ENCODE peak calls at places on chromosomes 16 and 17, in seven cellular contexts. J, V, Q, I, U, A and B are unnamed samples.
A peak's percentile ranks its signal among the peaks of the same experiment; 100 is the strongest.

GRCh38 chr17:3810019-3810418 is 9.0 kb upstream of the ITGAE start:
- DNase-seq in U (no peak), I (no peak), J (no peak), A (no peak), Q (no peak), V (no peak), B (no peak)

GRCh38 chr17:51472670-51473069 is 212.3 kb downstream of the UTP18 start:
- DNase-seq in A (no peak), I (no peak), Q (no peak), J (no peak), U (no peak), V (no peak), B (no peak)

GRCh38 chr16:88437367-88437964 is 15.6 kb upstream of the ZFPM1 start:
- DNase-seq in A (peak; percentile 68), V (peak; percentile 51), U (peak; percentile 52), I (no peak), J (peak; percentile 67), Q (peak; percentile 90), B (peak; percentile 79)

GRCh38 chr17:40023590-40024292 is 8.5 kb downstream of the CSF3 start:
- DNase-seq in A (peak; percentile 82), Q (no peak), U (no peak), J (peak; percentile 92), V (peak; percentile 50), I (peak; percentile 61), B (peak; percentile 14)

GRCh38 chr16:2752850-2753522 is 548 bp downstream of the SRRM2 start:
- DNase-seq in V (peak; percentile 87), A (peak; percentile 67), Q (no peak), J (peak; percentile 84), U (peak; percentile 90), I (peak; percentile 86), B (peak; percentile 94)

GRCh38 chr17:34771891-34772290 is 189.4 kb downstream of the CCT6B start:
- DNase-seq in I (no peak), A (no peak), J (no peak), U (no peak), Q (no peak), V (no peak), B (no peak)

GRCh38 chr16:27596411-27596810 is 46.5 kb downstream of the KATNIP start:
- DNase-seq in Q (no peak), A (no peak), V (no peak), U (no peak), I (no peak), J (no peak), B (no peak)

GRCh38 chr16:57167951-57168350 is 17.9 kb downstream of the PSME3IP1 start:
- DNase-seq in V (no peak), I (no peak), A (peak; percentile 57), U (peak; percentile 73), Q (no peak), J (no peak), B (peak; percentile 66)

GRCh38 chr16:2066139-2066538 is 18.4 kb downstream of the TSC2 start:
- DNase-seq in V (no peak), I (no peak), A (no peak), J (no peak), U (no peak), Q (no peak), B (no peak)

GRCh38 chr17:57004944-57005579 is 27.1 kb downstream of the SCPEP1 start:
- DNase-seq in V (no peak), J (peak; percentile 37), Q (no peak), A (peak; percentile 51), I (no peak), U (peak; percentile 35), B (no peak)

GRCh38 chr17:1933875-1934715 is 91.0 kb downstream of the RTN4RL1 start:
- DNase-seq in V (no peak), A (no peak), J (no peak), I (no peak), U (no peak), Q (no peak), B (no peak)

DNA sequence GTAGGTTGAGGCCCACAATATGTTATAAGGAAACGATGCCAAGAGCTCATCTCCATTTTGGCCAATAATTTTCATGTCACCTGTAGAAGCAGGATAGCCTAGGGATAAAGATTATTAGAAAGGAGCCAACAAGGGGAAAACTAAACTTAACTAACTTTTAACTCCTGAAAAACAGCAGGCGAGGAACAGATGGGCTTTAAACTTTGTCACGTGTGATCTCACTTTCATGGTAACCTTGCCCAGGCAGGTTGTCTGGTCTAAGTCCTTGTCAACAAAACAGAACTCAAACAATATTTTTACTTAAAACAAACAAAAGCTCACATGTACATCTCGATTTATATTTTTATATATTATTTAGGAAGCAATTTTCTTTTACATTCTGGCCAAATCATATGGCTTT is 1672.0 kb downstream of the TP53TG3F start:
- DNase-seq in J (no peak), V (no peak), Q (no peak), U (no peak), I (no peak), A (no peak), B (no peak)
- H3K9me3 ChIP-seq in J (no peaks in the 10 kb centered on the region), V (no peaks in the 10 kb centered on the region), Q (peaks cover 28% of the 10 kb centered on the region), U (no peaks in the 10 kb centered on the region), I (no peaks in the 10 kb centered on the region), A (no peaks in the 10 kb centered on the region), B (no peaks in the 10 kb centered on the region)

GRCh38 chr16:85626191-85626951 is 13.2 kb downstream of the GSE1 start:
- DNase-seq in Q (no peak), V (peak; percentile 40), J (no peak), U (no peak), I (no peak), A (no peak), B (no peak)

GRCh38 chr16:85625485-85626117 is 12.5 kb downstream of the GSE1 start:
- DNase-seq in A (no peak), Q (no peak), V (no peak), U (no peak), I (no peak), J (no peak), B (no peak)

GRCh38 chr16:85627835-85628556 is 14.9 kb downstream of the GSE1 start:
- DNase-seq in V (peak; percentile 57), Q (no peak), A (no peak), U (no peak), I (peak; percentile 67), J (no peak), B (no peak)

GRCh38 chr16:85628651-85629050 is 15.5 kb downstream of the GSE1 start:
- DNase-seq in U (no peak), I (no peak), A (no peak), V (no peak), J (no peak), Q (no peak), B (no peak)

DNA sequence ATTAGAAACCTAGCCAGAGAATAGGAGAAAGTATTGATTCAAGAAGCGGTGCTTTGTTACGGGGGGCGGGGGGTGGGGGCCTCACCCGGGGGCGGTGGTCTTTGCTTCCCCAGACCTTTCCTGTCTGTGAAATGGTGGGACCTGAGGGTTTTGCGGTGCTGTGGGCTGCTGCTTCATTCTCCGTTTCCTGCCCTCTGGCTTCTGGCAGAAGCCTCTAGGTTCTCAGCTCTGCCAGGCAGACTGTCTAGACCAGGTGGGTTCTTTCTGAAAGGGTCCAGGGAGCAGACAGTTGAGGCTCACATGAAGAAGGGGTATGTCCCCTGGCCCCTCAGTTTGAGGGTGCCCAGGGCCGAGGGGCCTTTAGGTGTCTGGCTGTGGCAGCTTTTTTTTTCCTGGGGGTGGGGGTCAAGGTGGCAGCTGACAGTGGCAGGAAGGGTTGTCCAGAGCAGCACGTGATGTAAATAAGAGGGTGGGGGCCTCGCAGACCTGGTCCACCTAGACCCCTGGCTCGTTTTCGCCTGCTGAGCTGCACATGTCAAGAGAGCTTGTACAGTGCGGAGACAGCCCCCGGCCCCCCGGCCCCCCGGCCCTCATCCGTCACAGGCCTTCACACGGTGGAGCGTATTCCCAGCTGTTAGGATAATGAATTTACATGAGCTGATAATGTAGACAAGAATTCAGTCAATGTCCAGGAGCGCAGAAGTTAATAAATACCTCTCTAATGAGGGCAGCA is 14.1 kb downstream of the GSE1 start:
- DNase-seq in J (no peak), A (no peak), Q (no peak), V (no peak), U (no peak), I (no peak), B (no peak)
- H3K27ac ChIP-seq in J (no peak overlapping the region), A (no peak overlapping the region), Q (no peak overlapping the region), V (peak overlapping the region; percentile 87), U (no peak overlapping the region), I (peak overlapping the region; percentile 90), B (no peak overlapping the region)

GRCh38 chr16:31893824-31894223 is 20.2 kb downstream of the ZNF267 start:
- DNase-seq in Q (no peak), J (no peak), U (no peak), V (no peak), I (no peak), A (no peak), B (no peak)
- H3K9me3 ChIP-seq in Q (peaks cover 97% of the 10 kb centered on the region), J (peaks cover 9% of the 10 kb centered on the region), U (peaks cover 87% of the 10 kb centered on the region), V (peaks cover 37% of the 10 kb centered on the region), I (peaks cover 7% of the 10 kb centered on the region), A (peaks cover 30% of the 10 kb centered on the region), B (peaks cover 40% of the 10 kb centered on the region)

DNA sequence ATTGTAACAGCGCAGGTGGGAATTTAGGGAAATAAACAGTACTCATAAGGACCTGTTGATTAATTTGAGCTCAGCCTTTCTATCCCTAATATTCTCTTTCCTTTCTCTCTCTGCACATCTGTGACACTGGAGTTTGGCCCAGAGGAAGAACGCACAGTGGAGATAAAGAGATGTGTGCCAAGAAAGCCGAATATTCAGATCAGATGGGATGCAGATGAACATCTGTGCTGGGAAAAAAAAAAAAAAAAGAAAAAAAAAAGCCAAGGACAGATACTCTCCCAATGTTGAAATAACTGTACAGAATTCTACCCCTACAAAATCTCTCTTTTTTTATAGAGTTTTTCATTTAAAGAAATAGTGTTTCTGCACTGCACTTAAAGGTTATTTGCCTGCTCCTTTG is 485.4 kb downstream of the KCNJ2 start:
- DNase-seq in Q (no peak), I (no peak), J (no peak), U (no peak), V (no peak), A (no peak), B (no peak)
- H3K27ac ChIP-seq in Q (no peak overlapping the region), I (no peak overlapping the region), J (no peak overlapping the region), U (no peak overlapping the region), V (no peak overlapping the region), A (no peak overlapping the region), B (no peak overlapping the region)

GRCh38 chr17:5183410-5183793 is 8.3 kb downstream of the ZNF594 start:
- DNase-seq in U (no peak), I (no peak), A (no peak), Q (no peak), J (no peak), V (no peak), B (no peak)
- H3K9me3 ChIP-seq in U (peaks cover 100% of the 10 kb centered on the region), I (peaks cover 75% of the 10 kb centered on the region), A (peaks cover 38% of the 10 kb centered on the region), Q (peaks cover 100% of the 10 kb centered on the region), J (peaks cover 37% of the 10 kb centered on the region), V (peaks cover 100% of the 10 kb centered on the region), B (peaks cover 70% of the 10 kb centered on the region)

GRCh38 chr17:77863814-77864161 is 94.7 kb upstream of the TNRC6C start:
- DNase-seq in U (no peak), Q (peak; percentile 80), A (no peak), V (peak; percentile 72), I (peak; percentile 62), J (peak; percentile 80), B (peak; percentile 70)

GRCh38 chr17:77864234-77865108 is 94.0 kb upstream of the TNRC6C start:
- DNase-seq in V (no peak), I (no peak), Q (peak; percentile 62), A (no peak), U (no peak), J (no peak), B (no peak)

GRCh38 chr17:77862890-77863813 is 95.4 kb upstream of the TNRC6C start:
- DNase-seq in I (no peak), V (no peak), J (no peak), A (peak; percentile 25), U (no peak), Q (peak; percentile 46), B (no peak)

GRCh38 chr17:77865716-77866115 is 92.8 kb upstream of the TNRC6C start:
- DNase-seq in U (no peak), J (no peak), Q (no peak), A (no peak), V (no peak), I (no peak), B (no peak)

GRCh38 chr17:77865109-77865611 is 93.3 kb upstream of the TNRC6C start:
- DNase-seq in J (no peak), A (no peak), I (peak; percentile 38), V (no peak), Q (peak; percentile 63), U (no peak), B (no peak)
- H3K27ac ChIP-seq in J (no peak overlapping the region), A (no peak overlapping the region), I (peak overlapping the region; percentile 87), V (peak overlapping the region; percentile 73), Q (no peak overlapping the region), U (no peak overlapping the region), B (no peak overlapping the region)